ENCODE peak calls at places on chromosomes 12 and 14, in ten cellular contexts. B, X, I, C, D, L, Y, M, H and T are unnamed samples.

GRCh38 chr14:20857630-20858261 is 33.4 kb upstream of the RNASE3 start:
- DNase-seq in B (peak; percentile 58), X (peak; percentile 67), I (peak; percentile 76), C (peak; percentile 74), D (peak; percentile 68), L (peak; percentile 76), Y (peak; percentile 76), M (peak; percentile 80), H (peak; percentile 27), T (peak; percentile 35)

GRCh38 chr12:18581232-18581962 is 156.4 kb downstream of the PLCZ1 start:
- DNase-seq in B (no peak), X (no peak), I (no peak), C (no peak), D (no peak), L (no peak), Y (no peak), M (no peak), H (no peak), T (no peak)

GRCh38 chr12:95997911-95998510 is 1.9 kb upstream of the HAL start:
- DNase-seq in B (no peak), X (no peak), I (no peak), C (no peak), D (no peak), L (no peak), Y (no peak), M (no peak), H (no peak), T (no peak)

GRCh38 chr14:99947695-99948094 is 117.5 kb upstream of the EVL start:
- DNase-seq in B (no peak), X (peak; percentile 21), I (no peak), C (no peak), D (peak; percentile 66), L (peak; percentile 1), Y (no peak), M (no peak), H (no peak), T (no peak)

GRCh38 chr14:71235865-71236264 is 328.6 kb downstream of the PCNX1 start:
- DNase-seq in B (peak; percentile 53), X (peak; percentile 82), I (peak; percentile 65), C (peak; percentile 83), D (peak; percentile 33), L (no peak), Y (no peak), M (no peak), H (no peak), T (peak; percentile 29)

GRCh38 chr14:37709419-37710195 is 114.2 kb downstream of the TTC6 start:
- DNase-seq in B (peak; percentile 3), X (peak; percentile 48), I (no peak), C (no peak), D (peak; percentile 30), L (peak; percentile 32), Y (no peak), M (no peak), H (peak; percentile 1), T (peak; percentile 21)

GRCh38 chr12:56071648-56072047 is 8.3 kb upstream of the ERBB3 start:
- DNase-seq in B (no peak), X (no peak), I (no peak), C (no peak), D (peak; percentile 20), L (no peak), Y (no peak), M (no peak), H (no peak), T (no peak)

GRCh38 chr14:105292810-105293711 is 7.7 kb downstream of the BRF1 start:
- DNase-seq in B (no peak), X (no peak), I (no peak), C (no peak), D (no peak), L (no peak), Y (no peak), M (no peak), H (no peak), T (no peak)